ENCODE peak calls at places on chromosome 22, in nine cellular contexts. J, G, C, F, N, T, B, P and H are unnamed samples.
A peak's percentile ranks its signal among the peaks of the same experiment; 100 is the strongest.

GRCh38 chr22:49014227-49015201 is 813.2 kb downstream of the BRD1 start:
- DNase-seq in J (no peak), G (peak; percentile 69), C (no peak), F (no peak), N (no peak), T (no peak), B (no peak), P (peak; percentile 56), H (no peak)

GRCh38 chr22:48919851-48920589 is 907.7 kb downstream of the BRD1 start:
- DNase-seq in J (no peak), G (no peak), C (no peak), F (no peak), N (no peak), T (no peak), B (no peak), P (peak; percentile 29), H (no peak)

GRCh38 chr22:42202048-42202447 is 68.4 kb downstream of the TCF20 start:
- DNase-seq in J (no peak), G (no peak), C (no peak), F (no peak), N (no peak), T (no peak), B (peak; percentile 62), P (no peak), H (no peak)

GRCh38 chr22:50498322-50498861 is 9.1 kb downstream of the LMF2 start:
- DNase-seq in J (peak; percentile 91), G (no peak), C (peak; percentile 62), F (peak; percentile 86), N (no peak), T (peak; percentile 70), B (peak; percentile 74), P (no peak), H (peak; percentile 30)

GRCh38 chr22:22352376-22352999 is 107.9 kb downstream of the VPREB1 start:
- DNase-seq in J (no peak), G (no peak), C (no peak), F (no peak), N (no peak), T (no peak), B (no peak), P (no peak), H (no peak)

GRCh38 chr22:42356547-42356946 is 75.7 kb downstream of the NFAM1 start:
- DNase-seq in J (no peak), G (no peak), C (no peak), F (no peak), N (no peak), T (no peak), B (no peak), P (no peak), H (no peak)

GRCh38 chr22:27045103-27045940 is 387.9 kb downstream of the MIAT start:
- DNase-seq in J (peak; percentile 28), G (no peak), C (peak; percentile 7), F (no peak), N (no peak), T (peak; percentile 30), B (no peak), P (no peak), H (peak; percentile 72)

GRCh38 chr22:38863531-38864131 is 8.4 kb downstream of the CBX6 start:
- DNase-seq in J (no peak), G (peak; percentile 66), C (no peak), F (no peak), N (no peak), T (no peak), B (no peak), P (peak; percentile 66), H (no peak)

GRCh38 chr22:42078469-42079318 is 806 bp upstream of the SMDT1 start:
- DNase-seq in J (peak; percentile 29), G (no peak), C (peak; percentile 42), F (no peak), N (no peak), T (peak; percentile 42), B (no peak), P (no peak), H (no peak)

GRCh38 chr22:43743131-43743530 is 69.0 kb downstream of the EFCAB6 start:
- DNase-seq in J (peak; percentile 81), G (no peak), C (no peak), F (peak; percentile 59), N (no peak), T (no peak), B (no peak), P (no peak), H (no peak)

GRCh38 chr22:41621911-41622179 is 750 bp downstream of the XRCC6 start:
- DNase-seq in J (no peak), G (no peak), C (no peak), F (no peak), N (no peak), T (no peak), B (no peak), P (no peak), H (no peak)

GRCh38 chr22:36377022-36377631 is 10.6 kb downstream of the MYH9 start:
- DNase-seq in J (no peak), G (no peak), C (no peak), F (no peak), N (no peak), T (no peak), B (no peak), P (no peak), H (no peak)

GRCh38 chr22:23113067-23113846 is 28.5 kb downstream of the RSPH14 start:
- DNase-seq in J (no peak), G (no peak), C (peak; percentile 56), F (no peak), N (no peak), T (peak; percentile 49), B (no peak), P (no peak), H (peak; percentile 46)

GRCh38 chr22:35627267-35628041 is 10.3 kb upstream of the MB start:
- DNase-seq in J (peak; percentile 85), G (peak; percentile 88), C (peak; percentile 92), F (peak; percentile 84), N (peak; percentile 75), T (peak; percentile 96), B (no peak), P (peak; percentile 93), H (peak; percentile 84)

GRCh38 chr22:37792494-37792893 is 15.2 kb upstream of the GCAT start:
- DNase-seq in J (no peak), G (no peak), C (no peak), F (no peak), N (no peak), T (no peak), B (no peak), P (no peak), H (no peak)

GRCh38 chr22:33579448-33580093 is 340.7 kb downstream of the LARGE1 start:
- DNase-seq in J (peak; percentile 91), G (no peak), C (peak; percentile 45), F (peak; percentile 78), N (peak; percentile 1), T (peak; percentile 50), B (peak; percentile 42), P (peak; percentile 73), H (peak; percentile 31)

GRCh38 chr22:40239345-40239683 is 61.6 kb downstream of the TNRC6B start:
- DNase-seq in J (no peak), G (no peak), C (no peak), F (no peak), N (no peak), T (no peak), B (no peak), P (no peak), H (no peak)

GRCh38 chr22:40240160-40240559 is 62.4 kb downstream of the TNRC6B start:
- DNase-seq in J (no peak), G (no peak), C (no peak), F (no peak), N (no peak), T (no peak), B (no peak), P (no peak), H (no peak)

GRCh38 chr22:40238425-40239344 is 61.0 kb downstream of the TNRC6B start:
- DNase-seq in J (peak; percentile 53), G (no peak), C (peak; percentile 45), F (no peak), N (peak; percentile 59), T (peak; percentile 83), B (no peak), P (no peak), H (peak; percentile 35)

GRCh38 chr22:40241200-40241763 is 63.6 kb downstream of the TNRC6B start:
- DNase-seq in J (no peak), G (no peak), C (no peak), F (no peak), N (no peak), T (no peak), B (no peak), P (no peak), H (no peak)

DNA sequence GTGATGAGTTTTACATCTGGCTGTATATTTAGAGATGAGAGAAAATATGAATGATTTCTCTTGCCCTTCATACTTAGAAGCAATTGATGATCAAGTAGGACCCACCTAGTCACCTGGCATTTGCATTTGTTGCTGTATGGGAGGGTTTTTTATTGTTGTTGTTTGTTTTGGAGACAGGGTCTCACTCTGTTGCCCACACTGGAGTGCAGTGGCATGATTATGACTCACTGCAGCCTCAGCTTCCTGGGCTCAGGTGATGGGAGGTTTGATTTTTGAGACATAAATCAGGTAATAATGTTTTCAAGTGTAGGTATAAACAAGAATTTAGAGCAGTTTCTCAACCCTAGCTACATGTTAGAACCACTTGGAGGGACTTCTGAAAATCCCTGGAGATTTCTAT is 62.9 kb downstream of the TNRC6B start:
- DNase-seq in J (no peak), G (no peak), C (no peak), F (no peak), N (no peak), T (no peak), B (no peak), P (no peak), H (no peak)
- H3K4me3 ChIP-seq in J (no peak overlapping the region), G (no peak overlapping the region), C (no peak overlapping the region), F (no peak overlapping the region), N (no peak overlapping the region), T (no peak overlapping the region), B (no peak overlapping the region), P (no peak overlapping the region), H (no peak overlapping the region)

GRCh38 chr22:31952094-31952401 is 7.7 kb downstream of the YWHAH start:
- DNase-seq in J (no peak), G (no peak), C (no peak), F (no peak), N (no peak), T (no peak), B (no peak), P (no peak), H (no peak)
- TF ChIP-seq CTCF in J (peak; percentile 48), G (no peak), C (no peak), F (peak; percentile 35), N (no peak), T (no peak), B (no peak), P (no peak), H (no peak)

GRCh38 chr22:46240073-46240472 is 10.0 kb downstream of the CDPF1 start:
- DNase-seq in J (no peak), G (no peak), C (no peak), F (no peak), N (no peak), T (no peak), B (no peak), P (no peak), H (no peak)
- H3K4me3 ChIP-seq in J (no peak overlapping the region), G (no peak overlapping the region), C (no peak overlapping the region), F (no peak overlapping the region), N (no peak overlapping the region), T (no peak overlapping the region), B (no peak overlapping the region), P (no peak overlapping the region), H (no peak overlapping the region)

DNA sequence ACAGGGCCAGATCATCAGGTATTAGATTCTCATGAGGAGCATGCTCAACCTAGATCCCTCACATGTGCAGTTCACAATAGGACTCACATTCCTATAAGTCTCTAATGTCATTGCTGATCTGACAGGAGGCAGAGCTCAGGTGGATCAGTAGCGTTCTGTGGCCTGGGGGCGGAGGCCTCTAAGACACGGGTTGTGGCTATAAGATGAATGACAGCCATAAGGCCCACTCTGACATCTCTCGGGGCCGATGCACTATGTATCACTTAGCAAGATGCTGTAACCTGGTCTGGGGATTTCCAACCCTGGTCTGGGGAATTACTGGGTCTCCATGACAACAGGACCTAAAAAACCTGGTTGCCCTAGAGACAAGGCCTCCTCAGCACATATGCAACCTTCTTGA is 932.7 kb downstream of the TBC1D22A start:
- DNase-seq in J (no peak), G (no peak), C (no peak), F (no peak), N (no peak), T (no peak), B (no peak), P (no peak), H (no peak)
- TF ChIP-seq CTCF in J (no peak), G (no peak), C (no peak), F (no peak), N (no peak), T (no peak), B (no peak), P (no peak), H (no peak)